ENCODE peak calls at places on chromosomes 11 and 22, in six cellular contexts. One of them, this sample, is unnamed.
A peak's percentile ranks its signal among the peaks of the same experiment; 100 is the strongest.

GRCh38 chr11:66207816-66208215 is 60.6 kb upstream of the RAB1B start:
- DNase-seq in K562: no peak
- DNase-seq in spleen: no peak
- DNase-seq in breast epithelium: no peak
- DNase-seq in H1: no peak
- DNase-seq in transverse colon: no peak
- DNase-seq in this sample: no peak

GRCh38 chr11:34316347-34317037 is 41.3 kb downstream of the ABTB2 start:
- DNase-seq in breast epithelium: no peak
- DNase-seq in transverse colon: no peak
- DNase-seq in spleen: no peak
- DNase-seq in H1: no peak
- DNase-seq in K562: no peak
- DNase-seq in this sample: no peak

GRCh38 chr11:124482362-124483147 is 37.1 kb upstream of the OR8B8 start:
- DNase-seq in spleen: peak; percentile 48
- DNase-seq in K562: no peak
- DNase-seq in transverse colon: no peak
- DNase-seq in H1: no peak
- DNase-seq in breast epithelium: no peak
- DNase-seq in this sample: no peak

GRCh38 chr11:124657922-124658321 is 15.6 kb downstream of the SIAE start:
- DNase-seq in H1: no peak
- DNase-seq in breast epithelium: no peak
- DNase-seq in spleen: no peak
- DNase-seq in K562: no peak
- DNase-seq in transverse colon: no peak
- DNase-seq in this sample: no peak

GRCh38 chr11:62665075-62665629 is at the start of the genes C11orf98 and CSKMT:
- DNase-seq in H1: peak; percentile 79
- DNase-seq in K562: peak; percentile 91
- DNase-seq in transverse colon: peak; percentile 97
- DNase-seq in spleen: peak; percentile 98
- DNase-seq in breast epithelium: peak; percentile 93
- DNase-seq in this sample: peak; percentile 96

GRCh38 chr11:92324890-92325289 is 100.3 kb downstream of the FAT3 start:
- DNase-seq in transverse colon: no peak
- DNase-seq in breast epithelium: no peak
- DNase-seq in H1: no peak
- DNase-seq in K562: no peak
- DNase-seq in spleen: no peak
- DNase-seq in this sample: no peak

GRCh38 chr22:16774911-16775529 is 50.2 kb downstream of the XKR3 start:
- DNase-seq in transverse colon: no peak
- DNase-seq in spleen: no peak
- DNase-seq in H1: no peak
- DNase-seq in breast epithelium: no peak
- DNase-seq in K562: no peak
- DNase-seq in this sample: no peak

GRCh38 chr11:71465054-71465453 is 12.1 kb downstream of the NADSYN1 start:
- DNase-seq in H1: no peak
- DNase-seq in transverse colon: no peak
- DNase-seq in spleen: peak; percentile 18
- DNase-seq in K562: no peak
- DNase-seq in breast epithelium: no peak
- DNase-seq in this sample: no peak

GRCh38 chr11:57798905-57799559 is 37.4 kb downstream of the CTNND1 start:
- DNase-seq in spleen: no peak
- DNase-seq in breast epithelium: peak; percentile 84
- DNase-seq in transverse colon: peak; percentile 85
- DNase-seq in K562: peak; percentile 41
- DNase-seq in H1: no peak
- DNase-seq in this sample: peak; percentile 77

GRCh38 chr11:103959279-103959930 is 77.0 kb upstream of the DDI1 start:
- DNase-seq in transverse colon: no peak
- DNase-seq in H1: no peak
- DNase-seq in breast epithelium: no peak
- DNase-seq in K562: no peak
- DNase-seq in spleen: no peak
- DNase-seq in this sample: no peak

GRCh38 chr11:103961010-103961409 is 75.4 kb upstream of the DDI1 start:
- DNase-seq in K562: no peak
- DNase-seq in spleen: no peak
- DNase-seq in breast epithelium: no peak
- DNase-seq in H1: no peak
- DNase-seq in transverse colon: no peak
- DNase-seq in this sample: no peak

GRCh38 chr11:103968685-103969084 is 67.8 kb upstream of the DDI1 start:
- DNase-seq in spleen: no peak
- DNase-seq in transverse colon: no peak
- DNase-seq in breast epithelium: no peak
- DNase-seq in H1: no peak
- DNase-seq in K562: no peak
- DNase-seq in this sample: no peak

GRCh38 chr11:103967985-103968384 is 68.5 kb upstream of the DDI1 start:
- DNase-seq in transverse colon: no peak
- DNase-seq in spleen: no peak
- DNase-seq in breast epithelium: no peak
- DNase-seq in H1: no peak
- DNase-seq in K562: no peak
- DNase-seq in this sample: no peak

DNA sequence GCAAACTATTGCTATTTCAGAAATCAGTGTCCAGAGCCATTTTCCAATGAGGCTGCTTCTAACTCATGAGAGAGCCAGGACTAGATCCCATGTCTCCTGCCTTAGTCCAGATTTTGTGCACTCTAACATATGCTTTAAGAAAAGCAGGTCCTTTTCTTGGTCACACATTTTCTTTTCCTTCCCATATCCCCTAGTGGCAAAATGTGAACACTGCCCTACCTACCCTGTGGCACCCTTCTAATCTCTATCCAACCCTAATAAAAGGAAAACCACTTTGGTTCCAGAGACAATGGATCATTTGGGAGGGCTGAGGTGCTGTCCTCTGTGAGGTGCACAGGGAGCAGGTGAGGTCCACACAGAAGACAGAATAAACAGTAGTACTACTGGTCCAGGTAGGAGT is 72.0 kb upstream of the DDI1 start:
- DNase-seq in breast epithelium: no peak
- DNase-seq in spleen: no peak
- DNase-seq in transverse colon: no peak
- DNase-seq in H1: no peak
- DNase-seq in K562: no peak
- DNase-seq in this sample: no peak
- TF ChIP-seq POLR2AphosphoS5 in breast epithelium: no peak
- TF ChIP-seq POLR2AphosphoS5 in spleen: no peak
- TF ChIP-seq POLR2AphosphoS5 in transverse colon: no peak
- TF ChIP-seq POLR2AphosphoS5 in H1: no peak
- TF ChIP-seq POLR2AphosphoS5 in K562: no peak
- TF ChIP-seq POLR2AphosphoS5 in this sample: no peak

GRCh38 chr11:2138075-2138435 is 1.1 kb downstream of the IGF2 start:
- DNase-seq in H1: no peak
- DNase-seq in spleen: no peak
- DNase-seq in K562: peak; percentile 28
- DNase-seq in breast epithelium: no peak
- DNase-seq in transverse colon: no peak
- DNase-seq in this sample: no peak

GRCh38 chr11:2137202-2138071 is 1.8 kb downstream of the IGF2 start:
- DNase-seq in breast epithelium: peak; percentile 37
- DNase-seq in H1: no peak
- DNase-seq in transverse colon: peak; percentile 34
- DNase-seq in K562: peak; percentile 85
- DNase-seq in spleen: no peak
- DNase-seq in this sample: peak; percentile 43

GRCh38 chr11:2136209-2136951 is 2.8 kb downstream of the IGF2 start:
- DNase-seq in transverse colon: no peak
- DNase-seq in breast epithelium: no peak
- DNase-seq in H1: no peak
- DNase-seq in spleen: no peak
- DNase-seq in K562: no peak
- DNase-seq in this sample: no peak

GRCh38 chr11:2135648-2136201 is 3.5 kb downstream of the IGF2 start:
- DNase-seq in K562: no peak
- DNase-seq in transverse colon: no peak
- DNase-seq in spleen: no peak
- DNase-seq in breast epithelium: no peak
- DNase-seq in H1: no peak
- DNase-seq in this sample: no peak

GRCh38 chr11:2136952-2137201 is 2.3 kb downstream of the IGF2 start:
- DNase-seq in spleen: no peak
- DNase-seq in H1: no peak
- DNase-seq in K562: no peak
- DNase-seq in transverse colon: no peak
- DNase-seq in breast epithelium: no peak
- DNase-seq in this sample: no peak
- H3K4me3 ChIP-seq in spleen: peak overlapping the region; percentile 64
- H3K4me3 ChIP-seq in H1: peak overlapping the region; percentile 17
- H3K4me3 ChIP-seq in K562: no peak overlapping the region
- H3K4me3 ChIP-seq in transverse colon: no peak overlapping the region
- H3K4me3 ChIP-seq in breast epithelium: peak overlapping the region; percentile 46
- H3K4me3 ChIP-seq in this sample: no peak overlapping the region

DNA sequence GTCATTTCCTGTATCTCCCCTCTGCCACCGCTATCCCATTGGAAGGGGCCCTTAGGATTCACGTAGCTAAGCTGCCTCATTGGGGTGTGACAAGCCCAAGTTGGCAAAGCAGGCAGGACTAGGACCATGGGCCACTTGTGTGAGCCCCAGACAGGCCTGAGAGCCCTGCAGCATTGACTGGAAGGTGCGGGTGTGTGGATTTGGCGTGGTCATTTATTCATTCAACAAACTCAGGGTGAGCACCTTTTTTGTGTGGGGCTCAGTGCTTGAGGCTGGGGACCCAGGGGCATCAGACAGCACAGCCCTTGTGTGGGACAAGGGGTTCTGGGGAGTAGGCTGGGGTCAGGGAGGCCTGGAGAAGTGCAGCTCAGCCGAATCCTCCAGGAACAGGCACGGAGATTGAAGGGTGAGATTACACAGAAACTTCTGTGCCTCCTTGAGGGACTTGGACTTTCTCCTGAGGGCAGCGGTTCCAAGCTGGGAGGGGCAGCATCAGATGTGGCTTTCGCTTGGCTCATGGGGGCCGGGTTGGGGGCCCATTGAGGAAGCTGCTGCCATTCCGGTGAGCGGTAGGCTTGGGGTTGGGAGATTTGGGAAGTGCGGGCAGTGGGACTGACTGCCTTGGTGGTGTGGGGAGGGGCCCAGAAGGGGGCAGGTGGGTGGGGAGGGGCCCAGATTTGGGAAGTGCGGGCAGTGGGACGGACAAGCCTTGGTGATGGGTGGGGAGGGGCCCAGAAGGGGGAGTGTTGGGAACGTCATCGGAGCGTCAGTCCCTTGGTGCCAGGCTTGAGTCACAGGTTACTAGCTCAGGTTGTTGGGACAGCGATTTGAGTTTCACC is 11.9 kb downstream of the MGAT3 start:
- DNase-seq in K562: no peak
- DNase-seq in transverse colon: no peak
- DNase-seq in H1: no peak
- DNase-seq in breast epithelium: no peak
- DNase-seq in spleen: no peak
- DNase-seq in this sample: no peak
- H3K4me1 ChIP-seq in K562: peaks cover 63% of the 10 kb centered on the region
- H3K4me1 ChIP-seq in transverse colon: peaks cover 36% of the 10 kb centered on the region
- H3K4me1 ChIP-seq in H1: peaks cover 20% of the 10 kb centered on the region
- H3K4me1 ChIP-seq in breast epithelium: no peaks in the 10 kb centered on the region
- H3K4me1 ChIP-seq in spleen: peaks cover 57% of the 10 kb centered on the region
- H3K4me1 ChIP-seq in this sample: no peaks in the 10 kb centered on the region

GRCh38 chr11:18014876-18015275 is 2.0 kb upstream of the SERGEF start:
- DNase-seq in H1: no peak
- DNase-seq in breast epithelium: no peak
- DNase-seq in transverse colon: no peak
- DNase-seq in spleen: no peak
- DNase-seq in K562: no peak
- DNase-seq in this sample: no peak
- TF ChIP-seq POLR2AphosphoS5 in H1: no peak
- TF ChIP-seq POLR2AphosphoS5 in breast epithelium: no peak
- TF ChIP-seq POLR2AphosphoS5 in transverse colon: no peak
- TF ChIP-seq POLR2AphosphoS5 in spleen: no peak
- TF ChIP-seq POLR2AphosphoS5 in K562: no peak
- TF ChIP-seq POLR2AphosphoS5 in this sample: no peak

This sample was measured in prostate gland.